ENCODE peak calls at places on chromosomes 6 and 20, in eight cellular contexts. One of them, this sample, is unnamed.
A peak's percentile ranks its signal among the peaks of the same experiment; 100 is the strongest.

GRCh38 chr20:38926934-38927616 is 858 bp downstream of the FAM83D start:
- DNase-seq in EL: peak; percentile 38
- DNase-seq in activated CD8-positive, alpha-beta memory T cell treated with anti-CD3 and anti-CD28 coated beads, Interleukin-2, amount 10 ng/mL, durations not matched to agents 7 days and 5 days: peak; percentile 48
- DNase-seq in tibial artery: no peak
- DNase-seq in ACHN: peak; percentile 22
- DNase-seq in fibroblast of the aortic adventitia: peak; percentile 60
- DNase-seq in DMS79 treated with DMSO at 0.1 percent for 48 hours: no peak
- DNase-seq in T-cell: no peak
- DNase-seq in this sample: no peak

GRCh38 chr6:170437719-170438401 is 115.2 kb downstream of the PSMB1 start:
- DNase-seq in T-cell: no peak
- DNase-seq in fibroblast of the aortic adventitia: no peak
- DNase-seq in EL: no peak
- DNase-seq in activated CD8-positive, alpha-beta memory T cell treated with anti-CD3 and anti-CD28 coated beads, Interleukin-2, amount 10 ng/mL, durations not matched to agents 7 days and 5 days: no peak
- DNase-seq in tibial artery: no peak
- DNase-seq in ACHN: no peak
- DNase-seq in DMS79 treated with DMSO at 0.1 percent for 48 hours: no peak
- DNase-seq in this sample: no peak

GRCh38 chr20:64101731-64102621 is 5.4 kb downstream of the NPBWR2 start:
- DNase-seq in ACHN: peak; percentile 52
- DNase-seq in DMS79 treated with DMSO at 0.1 percent for 48 hours: peak; percentile 64
- DNase-seq in T-cell: peak; percentile 53
- DNase-seq in EL: no peak
- DNase-seq in activated CD8-positive, alpha-beta memory T cell treated with anti-CD3 and anti-CD28 coated beads, Interleukin-2, amount 10 ng/mL, durations not matched to agents 7 days and 5 days: peak; percentile 67
- DNase-seq in tibial artery: no peak
- DNase-seq in fibroblast of the aortic adventitia: no peak
- DNase-seq in this sample: peak; percentile 60

GRCh38 chr6:112222111-112222726 is 32.1 kb downstream of the LAMA4 start:
- DNase-seq in ACHN: no peak
- DNase-seq in DMS79 treated with DMSO at 0.1 percent for 48 hours: peak; percentile 62
- DNase-seq in EL: peak; percentile 86
- DNase-seq in tibial artery: no peak
- DNase-seq in T-cell: no peak
- DNase-seq in fibroblast of the aortic adventitia: peak; percentile 89
- DNase-seq in activated CD8-positive, alpha-beta memory T cell treated with anti-CD3 and anti-CD28 coated beads, Interleukin-2, amount 10 ng/mL, durations not matched to agents 7 days and 5 days: no peak
- DNase-seq in this sample: no peak

GRCh38 chr20:33793011-33793931 is 17.9 kb upstream of the CHMP4B start:
- DNase-seq in DMS79 treated with DMSO at 0.1 percent for 48 hours: no peak
- DNase-seq in ACHN: no peak
- DNase-seq in fibroblast of the aortic adventitia: peak; percentile 72
- DNase-seq in T-cell: no peak
- DNase-seq in tibial artery: no peak
- DNase-seq in EL: no peak
- DNase-seq in activated CD8-positive, alpha-beta memory T cell treated with anti-CD3 and anti-CD28 coated beads, Interleukin-2, amount 10 ng/mL, durations not matched to agents 7 days and 5 days: no peak
- DNase-seq in this sample: no peak

GRCh38 chr6:7846971-7847818 is 63.4 kb downstream of the TXNDC5 start:
- DNase-seq in ACHN: no peak
- DNase-seq in fibroblast of the aortic adventitia: peak; percentile 87
- DNase-seq in tibial artery: no peak
- DNase-seq in activated CD8-positive, alpha-beta memory T cell treated with anti-CD3 and anti-CD28 coated beads, Interleukin-2, amount 10 ng/mL, durations not matched to agents 7 days and 5 days: no peak
- DNase-seq in T-cell: no peak
- DNase-seq in EL: peak; percentile 31
- DNase-seq in DMS79 treated with DMSO at 0.1 percent for 48 hours: no peak
- DNase-seq in this sample: no peak

GRCh38 chr6:30150671-30151395 is 10.2 kb downstream of the TRIM10 start:
- DNase-seq in T-cell: no peak
- DNase-seq in activated CD8-positive, alpha-beta memory T cell treated with anti-CD3 and anti-CD28 coated beads, Interleukin-2, amount 10 ng/mL, durations not matched to agents 7 days and 5 days: no peak
- DNase-seq in ACHN: peak; percentile 88
- DNase-seq in DMS79 treated with DMSO at 0.1 percent for 48 hours: peak; percentile 40
- DNase-seq in tibial artery: no peak
- DNase-seq in fibroblast of the aortic adventitia: peak; percentile 44
- DNase-seq in EL: peak; percentile 30
- DNase-seq in this sample: no peak

GRCh38 chr6:20211037-20211940 is 980 bp downstream of the MBOAT1 start:
- DNase-seq in EL: peak; percentile 46
- DNase-seq in fibroblast of the aortic adventitia: no peak
- DNase-seq in ACHN: no peak
- DNase-seq in activated CD8-positive, alpha-beta memory T cell treated with anti-CD3 and anti-CD28 coated beads, Interleukin-2, amount 10 ng/mL, durations not matched to agents 7 days and 5 days: no peak
- DNase-seq in DMS79 treated with DMSO at 0.1 percent for 48 hours: peak; percentile 46
- DNase-seq in tibial artery: no peak
- DNase-seq in T-cell: no peak
- DNase-seq in this sample: no peak

GRCh38 chr20:17872920-17873319 is 95.7 kb downstream of the SNX5 start:
- DNase-seq in T-cell: no peak
- DNase-seq in EL: no peak
- DNase-seq in ACHN: no peak
- DNase-seq in tibial artery: peak; percentile 9
- DNase-seq in activated CD8-positive, alpha-beta memory T cell treated with anti-CD3 and anti-CD28 coated beads, Interleukin-2, amount 10 ng/mL, durations not matched to agents 7 days and 5 days: no peak
- DNase-seq in DMS79 treated with DMSO at 0.1 percent for 48 hours: no peak
- DNase-seq in fibroblast of the aortic adventitia: peak; percentile 64
- DNase-seq in this sample: no peak

This sample was measured in CD8-positive, alpha-beta T cell.